ENCODE peak calls at places on chromosomes 12 and 14, in six cellular contexts. Q, X, S, G, W and F are unnamed samples.

GRCh38 chr12:54941659-54942058 is 42.9 kb downstream of the TESPA1 start:
- DNase-seq in Q (no peak), X (no peak), S (no peak), G (no peak), W (no peak), F (no peak)

GRCh38 chr12:104226672-104227071 is 11.1 kb downstream of the TXNRD1 start:
- DNase-seq in Q (no peak), X (peak), S (peak), G (peak), W (no peak), F (no peak)

GRCh38 chr12:123846340-123846739 is 84.2 kb downstream of the DNAH10 start:
- DNase-seq in Q (no peak), X (no peak), S (no peak), G (no peak), W (no peak), F (no peak)

GRCh38 chr12:34288963-34289345 is 266.7 kb downstream of the ALG10 start:
- DNase-seq in Q (no peak), X (no peak), S (no peak), G (no peak), W (no peak), F (no peak)

GRCh38 chr12:3216726-3217682 is 139.8 kb downstream of the TSPAN9 start:
- DNase-seq in Q (no peak), X (peak), S (peak), G (peak), W (no peak), F (no peak)

GRCh38 chr14:100885196-100886030 is 18.1 kb downstream of the RTL1 start:
- DNase-seq in Q (no peak), X (no peak), S (no peak), G (no peak), W (no peak), F (no peak)

GRCh38 chr12:116980083-116980482 is 69.3 kb downstream of the FBXW8 start:
- DNase-seq in Q (no peak), X (no peak), S (no peak), G (no peak), W (no peak), F (no peak)

GRCh38 chr12:62537544-62537943 is 70.9 kb downstream of the MON2 start:
- DNase-seq in Q (no peak), X (peak), S (peak), G (peak), W (no peak), F (no peak)

GRCh38 chr12:116189692-116190091 is 87.8 kb downstream of the MED13L start:
- DNase-seq in Q (no peak), X (no peak), S (no peak), G (no peak), W (no peak), F (no peak)

GRCh38 chr14:79557309-79557708 is 654.0 kb downstream of the DIO2 start:
- DNase-seq in Q (no peak), X (no peak), S (no peak), G (peak), W (no peak), F (no peak)

GRCh38 chr12:46774011-46774633 is 51.7 kb downstream of the SLC38A4 start:
- DNase-seq in Q (no peak), X (peak), S (peak), G (peak), W (no peak), F (no peak)

GRCh38 chr12:111304642-111305071 is 64.2 kb downstream of the PHETA1 start:
- DNase-seq in Q (no peak), X (peak), S (peak), G (no peak), W (no peak), F (no peak)

GRCh38 chr12:47282206-47282605 is 202.4 kb upstream of the AMIGO2 start:
- DNase-seq in Q (no peak), X (peak), S (no peak), G (peak), W (no peak), F (no peak)

GRCh38 chr12:130367523-130367922 is 29.8 kb downstream of the PIWIL1 start:
- DNase-seq in Q (no peak), X (no peak), S (no peak), G (no peak), W (peak), F (no peak)

GRCh38 chr14:53925201-53925766 is 31.3 kb downstream of the BMP4 start:
- DNase-seq in Q (no peak), X (no peak), S (no peak), G (peak), W (no peak), F (no peak)

GRCh38 chr12:52745554-52745953 is 31.6 kb downstream of the KRT76 start:
- DNase-seq in Q (no peak), X (no peak), S (no peak), G (no peak), W (no peak), F (no peak)